ENCODE peak calls at places on chromosomes 2 and 18, in eight cellular contexts. One of them, this sample, is unnamed.

GRCh38 chr2:48205137-48205798 is 299.0 kb upstream of the FBXO11 start:
- DNase-seq in HT-29: no peak
- DNase-seq in CD4-positive, alpha-beta memory T cell: no peak
- DNase-seq in cardiac muscle cell: peak
- DNase-seq in CD8-positive, alpha-beta memory T cell: no peak
- DNase-seq in H9: no peak
- DNase-seq in NCI-H774: peak
- DNase-seq in tibial artery: no peak
- DNase-seq in this sample: no peak

GRCh38 chr2:30448308-30448707 is 1.3 kb downstream of the LCLAT1 start:
- DNase-seq in HT-29: no peak
- DNase-seq in CD4-positive, alpha-beta memory T cell: no peak
- DNase-seq in cardiac muscle cell: no peak
- DNase-seq in CD8-positive, alpha-beta memory T cell: no peak
- DNase-seq in H9: no peak
- DNase-seq in NCI-H774: no peak
- DNase-seq in tibial artery: no peak
- DNase-seq in this sample: no peak

GRCh38 chr2:71888741-71889445 is 258.8 kb downstream of the CYP26B1 start:
- DNase-seq in HT-29: no peak
- DNase-seq in CD4-positive, alpha-beta memory T cell: no peak
- DNase-seq in cardiac muscle cell: no peak
- DNase-seq in CD8-positive, alpha-beta memory T cell: no peak
- DNase-seq in H9: no peak
- DNase-seq in NCI-H774: no peak
- DNase-seq in tibial artery: no peak
- DNase-seq in this sample: no peak

GRCh38 chr2:229562472-229563127 is 151.8 kb downstream of the DNER start:
- DNase-seq in HT-29: no peak
- DNase-seq in CD4-positive, alpha-beta memory T cell: no peak
- DNase-seq in cardiac muscle cell: no peak
- DNase-seq in CD8-positive, alpha-beta memory T cell: no peak
- DNase-seq in H9: no peak
- DNase-seq in NCI-H774: no peak
- DNase-seq in tibial artery: no peak
- DNase-seq in this sample: peak

GRCh38 chr2:145744541-145745386 is 1224.8 kb upstream of the ZEB2 start:
- DNase-seq in HT-29: no peak
- DNase-seq in CD4-positive, alpha-beta memory T cell: no peak
- DNase-seq in cardiac muscle cell: peak
- DNase-seq in CD8-positive, alpha-beta memory T cell: no peak
- DNase-seq in H9: no peak
- DNase-seq in NCI-H774: no peak
- DNase-seq in tibial artery: no peak
- DNase-seq in this sample: no peak

GRCh38 chr2:232377319-232377718 is 1.2 kb upstream of the ALPP start:
- DNase-seq in HT-29: no peak
- DNase-seq in CD4-positive, alpha-beta memory T cell: no peak
- DNase-seq in cardiac muscle cell: no peak
- DNase-seq in CD8-positive, alpha-beta memory T cell: no peak
- DNase-seq in H9: no peak
- DNase-seq in NCI-H774: no peak
- DNase-seq in tibial artery: peak
- DNase-seq in this sample: no peak

GRCh38 chr18:63843008-63843407 is 44.5 kb upstream of the SERPINB2 start:
- DNase-seq in HT-29: no peak
- DNase-seq in CD4-positive, alpha-beta memory T cell: no peak
- DNase-seq in cardiac muscle cell: no peak
- DNase-seq in CD8-positive, alpha-beta memory T cell: no peak
- DNase-seq in H9: no peak
- DNase-seq in NCI-H774: no peak
- DNase-seq in tibial artery: no peak
- DNase-seq in this sample: no peak

GRCh38 chr18:3667255-3668137 is 217.5 kb downstream of the TGIF1 start:
- DNase-seq in HT-29: peak
- DNase-seq in CD4-positive, alpha-beta memory T cell: no peak
- DNase-seq in cardiac muscle cell: no peak
- DNase-seq in CD8-positive, alpha-beta memory T cell: no peak
- DNase-seq in H9: no peak
- DNase-seq in NCI-H774: peak
- DNase-seq in tibial artery: no peak
- DNase-seq in this sample: peak

GRCh38 chr2:182448371-182448770 is 21.5 kb upstream of the PDE1A start:
- DNase-seq in HT-29: no peak
- DNase-seq in CD4-positive, alpha-beta memory T cell: no peak
- DNase-seq in cardiac muscle cell: peak
- DNase-seq in CD8-positive, alpha-beta memory T cell: no peak
- DNase-seq in H9: no peak
- DNase-seq in NCI-H774: no peak
- DNase-seq in tibial artery: no peak
- DNase-seq in this sample: no peak

GRCh38 chr2:119086327-119086726 is 72.2 kb downstream of the C1QL2 start:
- DNase-seq in HT-29: no peak
- DNase-seq in CD4-positive, alpha-beta memory T cell: no peak
- DNase-seq in cardiac muscle cell: no peak
- DNase-seq in CD8-positive, alpha-beta memory T cell: no peak
- DNase-seq in H9: no peak
- DNase-seq in NCI-H774: no peak
- DNase-seq in tibial artery: no peak
- DNase-seq in this sample: no peak

GRCh38 chr18:45836242-45837215 is 11.1 kb downstream of the SIGLEC15 start:
- DNase-seq in HT-29: peak
- DNase-seq in CD4-positive, alpha-beta memory T cell: no peak
- DNase-seq in cardiac muscle cell: no peak
- DNase-seq in CD8-positive, alpha-beta memory T cell: no peak
- DNase-seq in H9: no peak
- DNase-seq in NCI-H774: no peak
- DNase-seq in tibial artery: no peak
- DNase-seq in this sample: peak

GRCh38 chr2:18975506-18975905 is 382.9 kb downstream of the OSR1 start:
- DNase-seq in HT-29: no peak
- DNase-seq in CD4-positive, alpha-beta memory T cell: no peak
- DNase-seq in cardiac muscle cell: no peak
- DNase-seq in CD8-positive, alpha-beta memory T cell: no peak
- DNase-seq in H9: no peak
- DNase-seq in NCI-H774: no peak
- DNase-seq in tibial artery: no peak
- DNase-seq in this sample: no peak

This sample was measured in DMS53.